ENCODE peak calls at places on chromosome 14, in ten cellular contexts. O, K, C, X, W, M, J, E, A and Q are unnamed samples.

GRCh38 chr14:98578204-98578603 is 693.8 kb downstream of the BCL11B start:
- DNase-seq in M (no peak), E (no peak), K (peak), A (no peak), X (no peak), W (peak), C (no peak), J (no peak), O (no peak), Q (no peak)

GRCh38 chr14:61033851-61034250 is 52.8 kb downstream of the SLC38A6 start:
- DNase-seq in E (no peak), K (no peak), A (no peak), W (no peak), C (no peak), M (no peak), J (no peak), X (no peak), O (no peak), Q (no peak)

GRCh38 chr14:101068958-101069549 is 165.5 kb upstream of the RTL1 start:
- DNase-seq in W (no peak), M (no peak), A (peak), K (no peak), X (peak), J (peak), O (peak), C (no peak), E (no peak), Q (no peak)

GRCh38 chr14:80291099-80291498 is 79.8 kb upstream of the DIO2 start:
- DNase-seq in J (no peak), X (no peak), W (no peak), O (no peak), M (peak), E (no peak), K (no peak), A (no peak), C (peak), Q (no peak)

GRCh38 chr14:49621114-49621881 is 699 bp downstream of the MGAT2 start:
- DNase-seq in J (peak), O (peak), X (peak), E (no peak), C (peak), A (peak), M (peak), W (no peak), K (peak), Q (peak)

GRCh38 chr14:98984719-98985041 is 287.3 kb downstream of the BCL11B start:
- DNase-seq in C (no peak), M (no peak), O (no peak), A (no peak), E (no peak), W (no peak), K (no peak), J (no peak), X (no peak), Q (peak)

GRCh38 chr14:33686218-33686617 is 264.7 kb downstream of the EGLN3 start:
- DNase-seq in K (no peak), M (no peak), A (no peak), E (no peak), J (no peak), C (peak), X (no peak), W (peak), O (no peak), Q (no peak)

GRCh38 chr14:91835197-91835919 is 32.0 kb downstream of the TC2N start:
- DNase-seq in C (no peak), O (no peak), J (no peak), K (no peak), X (no peak), E (no peak), W (no peak), M (no peak), A (no peak), Q (peak)

GRCh38 chr14:63308723-63309317 is 9.9 kb downstream of the GPHB5 start:
- DNase-seq in M (no peak), X (no peak), J (no peak), A (no peak), O (no peak), W (peak), C (peak), E (no peak), K (peak), Q (no peak)

GRCh38 chr14:43789458-43789857 is 717.6 kb downstream of the FSCB start:
- DNase-seq in X (no peak), J (no peak), O (no peak), M (no peak), C (no peak), A (no peak), E (no peak), W (no peak), K (no peak), Q (no peak)

GRCh38 chr14:77088219-77088618 is 9.8 kb upstream of the CIPC start:
- DNase-seq in M (no peak), C (no peak), K (no peak), X (peak), J (no peak), A (no peak), W (peak), E (no peak), O (no peak), Q (no peak)

GRCh38 chr14:69181491-69181890 is 9.8 kb upstream of the EXD2 start:
- DNase-seq in O (no peak), X (no peak), A (no peak), W (no peak), J (no peak), C (no peak), M (no peak), K (no peak), E (no peak), Q (no peak)

GRCh38 chr14:38500125-38500524 is 244.2 kb upstream of the CLEC14A start:
- DNase-seq in M (no peak), J (no peak), O (no peak), K (no peak), X (no peak), C (peak), A (no peak), W (no peak), E (no peak), Q (no peak)

GRCh38 chr14:91280129-91280528 is 35.6 kb upstream of the GPR68 start:
- DNase-seq in C (no peak), K (no peak), E (no peak), O (no peak), J (no peak), A (no peak), M (no peak), X (no peak), W (no peak), Q (no peak)

GRCh38 chr14:70887207-70888150 is 19.8 kb upstream of the PCNX1 start:
- DNase-seq in J (no peak), X (no peak), A (no peak), O (no peak), C (peak), M (no peak), W (no peak), K (no peak), E (no peak), Q (no peak)

GRCh38 chr14:94622653-94623421 is 10.6 kb downstream of the SERPINA3 start:
- DNase-seq in W (no peak), C (no peak), M (no peak), E (no peak), J (peak), K (no peak), A (no peak), X (no peak), O (peak), Q (no peak)

GRCh38 chr14:25537846-25538455 is 488.0 kb upstream of the STXBP6 start:
- DNase-seq in C (no peak), M (no peak), O (no peak), W (no peak), A (no peak), E (no peak), J (peak), K (peak), X (no peak), Q (no peak)

GRCh38 chr14:56579345-56580316 is at the start of gene TMEM260:
- DNase-seq in C (peak), X (peak), E (peak), A (peak), O (peak), W (peak), M (peak), J (peak), K (peak), Q (peak)

GRCh38 chr14:76904740-76905569 is 78.7 kb downstream of the LRRC74A start:
- DNase-seq in W (peak), C (peak), X (peak), E (peak), M (no peak), K (peak), A (no peak), O (peak), J (no peak), Q (peak)

GRCh38 chr14:57221931-57222330 is 46.8 kb downstream of the EXOC5 start:
- DNase-seq in J (no peak), A (no peak), K (no peak), W (no peak), M (no peak), O (no peak), E (no peak), X (no peak), C (no peak), Q (no peak)

GRCh38 chr14:20477211-20477876 is 8.1 kb downstream of the PNP start:
- DNase-seq in J (peak), K (no peak), A (no peak), O (no peak), X (no peak), W (no peak), E (no peak), C (peak), M (no peak), Q (peak)

GRCh38 chr14:72884386-72884785 is 9.5 kb downstream of the DPF3 start:
- DNase-seq in X (no peak), E (no peak), C (no peak), A (no peak), W (no peak), K (no peak), O (no peak), J (no peak), M (no peak), Q (no peak)

GRCh38 chr14:80792756-80793155 is 148.8 kb downstream of the CEP128 start:
- DNase-seq in E (no peak), O (no peak), K (no peak), A (no peak), W (no peak), X (no peak), J (no peak), M (no peak), C (peak), Q (no peak)

GRCh38 chr14:22769369-22769768 is 2.9 kb downstream of the OXA1L start:
- DNase-seq in K (no peak), E (no peak), J (no peak), M (no peak), X (no peak), C (no peak), W (no peak), A (no peak), O (no peak), Q (no peak)

GRCh38 chr14:22768947-22769346 is 2.5 kb downstream of the OXA1L start:
- DNase-seq in E (no peak), A (no peak), M (no peak), C (no peak), K (no peak), W (no peak), X (no peak), O (no peak), J (no peak), Q (no peak)

GRCh38 chr14:22767323-22767589 is 768 bp downstream of the OXA1L start:
- DNase-seq in M (no peak), O (no peak), E (no peak), X (no peak), C (no peak), A (no peak), K (no peak), J (no peak), W (no peak), Q (no peak)

GRCh38 chr14:22764382-22764781 is 2.1 kb upstream of the OXA1L start:
- DNase-seq in O (no peak), X (no peak), M (no peak), E (no peak), A (no peak), C (no peak), W (no peak), K (no peak), J (no peak), Q (no peak)

GRCh38 chr14:22766457-22767322 is at the start of gene OXA1L:
- DNase-seq in A (peak), W (peak), M (peak), J (peak), O (peak), X (peak), E (peak), C (peak), K (peak), Q (peak)
- H3K27ac ChIP-seq in A (peak), W (peak), M (peak), J (peak), O (peak), X (peak), E (peak), C (peak), K (peak), Q (peak)

DNA sequence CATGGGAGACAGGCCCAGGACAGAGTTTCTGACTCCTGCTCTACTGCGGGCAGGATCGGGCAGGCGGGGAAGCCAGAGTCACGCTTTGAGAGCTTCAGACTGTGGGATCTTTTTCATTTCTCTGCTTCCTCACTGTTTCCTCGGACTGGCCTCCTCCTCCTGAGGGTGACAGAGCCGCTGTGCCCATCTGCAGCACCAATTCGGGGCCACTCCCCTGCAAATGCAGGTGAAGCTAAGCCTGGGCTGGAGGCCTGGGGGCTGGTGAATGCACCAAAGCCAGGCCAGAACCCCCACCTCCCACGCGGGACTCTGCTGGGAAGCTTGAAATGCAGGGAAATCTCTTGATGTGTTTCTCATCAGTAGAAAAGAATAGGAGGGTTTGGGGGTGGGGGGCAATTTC is 77.5 kb downstream of the FOXN3 start:
- DNase-seq in X (no peak), E (no peak), J (no peak), M (no peak), O (no peak), W (no peak), C (no peak), A (no peak), K (no peak), Q (no peak)
- H3K27ac ChIP-seq in X (peak), E (no peak), J (peak), M (no peak), O (peak), W (peak), C (no peak), A (peak), K (no peak), Q (no peak)

GRCh38 chr14:65356327-65356836 is 56.1 kb upstream of the FUT8 start:
- DNase-seq in C (peak), O (no peak), X (no peak), J (no peak), M (no peak), K (peak), A (no peak), E (no peak), W (peak), Q (no peak)
- H3K27ac ChIP-seq in C (no peak), O (no peak), X (no peak), J (no peak), M (no peak), K (no peak), A (peak), E (no peak), W (no peak), Q (no peak)

GRCh38 chr14:83347874-83348273 is 1814.2 kb upstream of the SEL1L start:
- DNase-seq in X (no peak), O (no peak), M (no peak), E (no peak), A (no peak), K (no peak), W (no peak), J (no peak), C (peak), Q (no peak)

DNA sequence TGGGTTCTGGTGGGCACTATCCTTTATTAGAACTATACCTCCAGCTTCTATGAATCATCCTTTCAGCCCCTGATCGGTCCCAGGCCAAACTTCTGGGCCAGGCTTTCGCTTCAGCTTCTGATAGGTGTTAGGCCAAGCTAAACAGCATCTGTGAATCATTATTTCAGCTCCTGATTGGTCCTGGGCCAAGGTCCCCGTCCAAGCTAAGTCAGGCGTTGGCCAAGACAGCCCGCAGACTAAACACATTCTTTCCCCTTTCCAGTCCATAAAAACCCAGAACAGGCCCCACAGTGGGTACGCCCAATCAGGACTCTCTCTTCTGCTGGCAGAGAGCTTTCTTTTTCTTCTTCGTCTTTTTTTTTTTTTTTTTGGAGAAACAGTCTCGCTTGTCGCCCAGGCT is 1808.9 kb upstream of the SEL1L start:
- DNase-seq in J (no peak), C (peak), O (peak), A (no peak), E (no peak), M (no peak), X (peak), K (no peak), W (no peak), Q (no peak)
- H3K27ac ChIP-seq in J (no peak), C (no peak), O (no peak), A (no peak), E (no peak), M (no peak), X (no peak), K (no peak), W (no peak), Q (no peak)

GRCh38 chr14:75126679-75127473 is at the start of gene NEK9:
- DNase-seq in E (no peak), O (peak), C (peak), J (peak), K (peak), A (peak), W (peak), M (peak), X (peak), Q (peak)

GRCh38 chr14:75126121-75126544 is 715 bp downstream of the NEK9 start:
- DNase-seq in E (no peak), C (peak), K (no peak), M (no peak), A (no peak), J (no peak), W (peak), O (no peak), X (no peak), Q (no peak)

GRCh38 chr14:75125617-75126016 is 1.2 kb downstream of the NEK9 start:
- DNase-seq in K (peak), E (no peak), C (peak), W (peak), O (no peak), X (no peak), A (no peak), J (no peak), M (no peak), Q (no peak)

GRCh38 chr14:75128596-75128990 is 1.7 kb upstream of the NEK9 start:
- DNase-seq in C (no peak), O (no peak), A (no peak), E (no peak), X (no peak), K (no peak), W (no peak), J (no peak), M (no peak), Q (no peak)

DNA sequence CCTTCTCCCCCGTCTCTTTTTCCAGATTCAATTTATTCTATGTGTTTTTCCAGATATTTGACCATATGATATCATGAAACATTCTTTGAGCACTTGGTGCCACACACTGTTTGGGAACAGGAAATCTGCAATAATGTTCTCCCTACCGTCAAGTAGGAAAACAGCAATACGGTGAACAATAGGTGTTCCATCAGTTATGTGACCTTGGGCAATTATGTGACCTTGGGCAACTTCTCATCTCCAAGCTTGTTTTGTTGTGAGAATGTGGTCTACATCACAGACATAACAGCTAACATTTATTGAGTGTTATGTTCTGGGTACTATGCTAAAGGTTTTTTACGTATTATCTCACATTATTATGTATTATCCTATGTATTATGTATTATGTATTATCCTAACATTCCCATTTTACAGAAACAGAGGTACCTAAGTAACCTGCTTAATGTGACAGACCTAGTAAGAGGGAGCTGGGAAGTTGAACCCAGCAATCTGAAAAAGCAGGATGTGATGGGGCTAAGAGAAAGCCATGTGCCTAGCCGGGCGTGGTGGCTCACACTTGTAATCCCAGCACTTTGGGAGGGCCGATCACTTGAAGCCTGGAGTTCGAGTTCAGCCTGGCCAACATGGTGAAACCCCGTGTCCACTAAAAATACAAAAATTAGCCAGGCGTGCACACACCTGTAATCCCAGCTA is 1.2 kb upstream of the NEK9 start:
- DNase-seq in M (no peak), A (no peak), C (no peak), E (no peak), X (no peak), K (no peak), O (no peak), W (no peak), J (no peak), Q (no peak)
- H3K27ac ChIP-seq in M (peak), A (peak), C (peak), E (no peak), X (peak), K (peak), O (peak), W (peak), J (peak), Q (peak)